ENCODE peak calls at places on chromosomes 7 and 10, in ten cellular contexts. S is SK-N-DZ; C is left ventricle myocardium inferior; Z is ascending aorta; U is activated T-helper 1 cell treated with anti-CD3 and anti-CD28 coated beads, Interleukin-12 subunit alpha, Interleukin-12 subunit beta, Interleukin-2, Interleukin-4 antibody, amounts not matched to agents 30 ng/mL and 10 ng/mL and 1 ng/mL, durations not matched to agents 14 hours and 24 hours and 36 hours; F is NCI-H1105; R is globus pallidus; O is NCI-H524 treated with DMSO at 0.1 percent for 48 hours; V is CD8-positive, alpha-beta memory T cell; X is BE2C. E is an unnamed sample.
A peak's percentile ranks its signal among the peaks of the same experiment; 100 is the strongest.

GRCh38 chr7:70134029-70134445 is 535.8 kb downstream of the AUTS2 start:
- DNase-seq in S (peak; percentile 96), C (no peak), Z (no peak), U (no peak), F (peak; percentile 66), R (no peak), O (no peak), V (no peak), X (peak; percentile 65), E (no peak)

GRCh38 chr10:26372513-26373354 is 65.4 kb upstream of the APBB1IP start:
- DNase-seq in S (no peak), C (no peak), Z (no peak), U (no peak), F (no peak), R (peak; percentile 21), O (no peak), V (no peak), X (no peak), E (no peak)

GRCh38 chr10:2817923-2818322 is 249.4 kb upstream of the PFKP start:
- DNase-seq in S (no peak), C (no peak), Z (no peak), U (no peak), F (no peak), R (no peak), O (no peak), V (no peak), X (no peak), E (no peak)

GRCh38 chr10:70779685-70780369 is 5.3 kb downstream of the TBATA start:
- DNase-seq in S (no peak), C (no peak), Z (no peak), U (no peak), F (no peak), R (no peak), O (no peak), V (no peak), X (no peak), E (no peak)

GRCh38 chr7:116446179-116446855 is 53.2 kb upstream of the CAV2 start:
- DNase-seq in S (no peak), C (no peak), Z (no peak), U (no peak), F (no peak), R (no peak), O (no peak), V (no peak), X (no peak), E (no peak)

GRCh38 chr10:1268856-1269255 is 212.7 kb downstream of the WDR37 start:
- DNase-seq in S (no peak), C (no peak), Z (no peak), U (no peak), F (no peak), R (no peak), O (no peak), V (no peak), X (no peak), E (no peak)

GRCh38 chr10:120538091-120538490 is 81.1 kb downstream of the PLPP4 start:
- DNase-seq in S (no peak), C (no peak), Z (no peak), U (no peak), F (no peak), R (no peak), O (no peak), V (no peak), X (no peak), E (no peak)

GRCh38 chr10:22590115-22590514 is 124.3 kb downstream of the PIP4K2A start:
- DNase-seq in S (no peak), C (no peak), Z (no peak), U (no peak), F (no peak), R (no peak), O (no peak), V (no peak), X (no peak), E (no peak)

GRCh38 chr10:104255244-104255981 is 721 bp downstream of the GSTO1 start:
- DNase-seq in S (no peak), C (no peak), Z (no peak), U (no peak), F (no peak), R (peak; percentile 68), O (no peak), V (no peak), X (no peak), E (no peak)

GRCh38 chr10:63683223-63683622 is 162.0 kb downstream of the REEP3 start:
- DNase-seq in S (no peak), C (no peak), Z (no peak), U (no peak), F (no peak), R (no peak), O (no peak), V (no peak), X (no peak), E (no peak)

GRCh38 chr7:15652776-15653290 is 33.6 kb downstream of the MEOX2 start:
- DNase-seq in S (no peak), C (no peak), Z (no peak), U (no peak), F (peak; percentile 16), R (no peak), O (no peak), V (no peak), X (no peak), E (no peak)

E was measured in central memory CD4-positive, alpha-beta T cell.